ENCODE peak calls at places on chromosomes 6 and 20, in four cellular contexts. One of them, this sample, is unnamed.

GRCh38 chr6:26483727-26484126 is 16.4 kb upstream of the BTN1A1 start:
- DNase-seq in upper lobe of right lung: no peak
- DNase-seq in stimulated activated CD4-positive, alpha-beta T cell treated with anti-CD3 and anti-CD28 coated beads, TNF-alpha, amount 100 ng/mL, for 48 hours: no peak
- DNase-seq in heart left ventricle: no peak
- DNase-seq in this sample: no peak

GRCh38 chr20:7606941-7607340 is 333.3 kb downstream of the HAO1 start:
- DNase-seq in stimulated activated CD4-positive, alpha-beta T cell treated with anti-CD3 and anti-CD28 coated beads, TNF-alpha, amount 100 ng/mL, for 48 hours: no peak
- DNase-seq in heart left ventricle: no peak
- DNase-seq in upper lobe of right lung: no peak
- DNase-seq in this sample: no peak

GRCh38 chr6:134198093-134198492 is 119.8 kb downstream of the SGK1 start:
- DNase-seq in heart left ventricle: no peak
- DNase-seq in upper lobe of right lung: no peak
- DNase-seq in stimulated activated CD4-positive, alpha-beta T cell treated with anti-CD3 and anti-CD28 coated beads, TNF-alpha, amount 100 ng/mL, for 48 hours: no peak
- DNase-seq in this sample: no peak

GRCh38 chr20:22098451-22098850 is 393.0 kb downstream of the PAX1 start:
- DNase-seq in stimulated activated CD4-positive, alpha-beta T cell treated with anti-CD3 and anti-CD28 coated beads, TNF-alpha, amount 100 ng/mL, for 48 hours: no peak
- DNase-seq in heart left ventricle: no peak
- DNase-seq in upper lobe of right lung: no peak
- DNase-seq in this sample: no peak

GRCh38 chr20:15817351-15817750 is 755.9 kb downstream of the KIF16B start:
- DNase-seq in stimulated activated CD4-positive, alpha-beta T cell treated with anti-CD3 and anti-CD28 coated beads, TNF-alpha, amount 100 ng/mL, for 48 hours: no peak
- DNase-seq in upper lobe of right lung: no peak
- DNase-seq in heart left ventricle: no peak
- DNase-seq in this sample: no peak

GRCh38 chr6:119078449-119079287 is at the start of gene FAM184A:
- DNase-seq in upper lobe of right lung: peak
- DNase-seq in heart left ventricle: peak
- DNase-seq in stimulated activated CD4-positive, alpha-beta T cell treated with anti-CD3 and anti-CD28 coated beads, TNF-alpha, amount 100 ng/mL, for 48 hours: peak
- DNase-seq in this sample: peak

GRCh38 chr6:37547564-37548061 is 47.9 kb upstream of the CCDC167 start:
- DNase-seq in heart left ventricle: no peak
- DNase-seq in upper lobe of right lung: no peak
- DNase-seq in stimulated activated CD4-positive, alpha-beta T cell treated with anti-CD3 and anti-CD28 coated beads, TNF-alpha, amount 100 ng/mL, for 48 hours: no peak
- DNase-seq in this sample: no peak

GRCh38 chr6:42988486-42989020 is 4.2 kb downstream of the PPP2R5D start:
- DNase-seq in heart left ventricle: peak
- DNase-seq in upper lobe of right lung: no peak
- DNase-seq in stimulated activated CD4-positive, alpha-beta T cell treated with anti-CD3 and anti-CD28 coated beads, TNF-alpha, amount 100 ng/mL, for 48 hours: no peak
- DNase-seq in this sample: no peak

GRCh38 chr20:50285376-50286173 is 94.9 kb downstream of the CEBPB start:
- DNase-seq in upper lobe of right lung: no peak
- DNase-seq in stimulated activated CD4-positive, alpha-beta T cell treated with anti-CD3 and anti-CD28 coated beads, TNF-alpha, amount 100 ng/mL, for 48 hours: no peak
- DNase-seq in heart left ventricle: peak
- DNase-seq in this sample: no peak

GRCh38 chr6:42025790-42026311 is 24.5 kb upstream of the TAF8 start:
- DNase-seq in heart left ventricle: no peak
- DNase-seq in upper lobe of right lung: no peak
- DNase-seq in stimulated activated CD4-positive, alpha-beta T cell treated with anti-CD3 and anti-CD28 coated beads, TNF-alpha, amount 100 ng/mL, for 48 hours: no peak
- DNase-seq in this sample: no peak

GRCh38 chr6:84421031-84421430 is 193.6 kb upstream of the CEP162 start:
- DNase-seq in upper lobe of right lung: no peak
- DNase-seq in stimulated activated CD4-positive, alpha-beta T cell treated with anti-CD3 and anti-CD28 coated beads, TNF-alpha, amount 100 ng/mL, for 48 hours: no peak
- DNase-seq in heart left ventricle: no peak
- DNase-seq in this sample: no peak

GRCh38 chr20:39429716-39430115 is 467.6 kb downstream of the DHX35 start:
- DNase-seq in stimulated activated CD4-positive, alpha-beta T cell treated with anti-CD3 and anti-CD28 coated beads, TNF-alpha, amount 100 ng/mL, for 48 hours: no peak
- DNase-seq in upper lobe of right lung: no peak
- DNase-seq in heart left ventricle: no peak
- DNase-seq in this sample: no peak

GRCh38 chr6:132713355-132714134 is at the start of gene VNN1:
- DNase-seq in stimulated activated CD4-positive, alpha-beta T cell treated with anti-CD3 and anti-CD28 coated beads, TNF-alpha, amount 100 ng/mL, for 48 hours: no peak
- DNase-seq in heart left ventricle: peak
- DNase-seq in upper lobe of right lung: no peak
- DNase-seq in this sample: no peak

GRCh38 chr6:137802408-137803182 is 64.5 kb upstream of the TNFAIP3 start:
- DNase-seq in heart left ventricle: no peak
- DNase-seq in stimulated activated CD4-positive, alpha-beta T cell treated with anti-CD3 and anti-CD28 coated beads, TNF-alpha, amount 100 ng/mL, for 48 hours: no peak
- DNase-seq in upper lobe of right lung: no peak
- DNase-seq in this sample: no peak

GRCh38 chr6:125046107-125046925 is 84.1 kb downstream of the RNF217 start:
- DNase-seq in upper lobe of right lung: no peak
- DNase-seq in stimulated activated CD4-positive, alpha-beta T cell treated with anti-CD3 and anti-CD28 coated beads, TNF-alpha, amount 100 ng/mL, for 48 hours: no peak
- DNase-seq in heart left ventricle: no peak
- DNase-seq in this sample: no peak

GRCh38 chr6:140009286-140009685 is 634.8 kb upstream of the CITED2 start:
- DNase-seq in stimulated activated CD4-positive, alpha-beta T cell treated with anti-CD3 and anti-CD28 coated beads, TNF-alpha, amount 100 ng/mL, for 48 hours: no peak
- DNase-seq in upper lobe of right lung: no peak
- DNase-seq in heart left ventricle: no peak
- DNase-seq in this sample: no peak

GRCh38 chr6:16519265-16520242 is 241.7 kb downstream of the ATXN1 start:
- DNase-seq in heart left ventricle: no peak
- DNase-seq in stimulated activated CD4-positive, alpha-beta T cell treated with anti-CD3 and anti-CD28 coated beads, TNF-alpha, amount 100 ng/mL, for 48 hours: no peak
- DNase-seq in upper lobe of right lung: no peak
- DNase-seq in this sample: no peak

This sample was measured in CMK.